ENCODE peak calls at places on chromosomes 4 and X, in nine cellular contexts. Q is activated naive CD8-positive, alpha-beta T cell treated with anti-CD3 and anti-CD28 coated beads, Interleukin-2, amount 50 U/mL, for 24 hours; Z is stimulated activated CD8-positive, alpha-beta memory T cell treated with anti-CD3 and anti-CD28 coated beads, Interleukin-15, amount 100 ng/mL, for 24 hours; I is ecto neural progenitor cell; R is NCI-H774; F is WTC11; A is amygdala; S is HS-27A; U is NCI-H510A treated with DMSO at 0.1 percent for 48 hours. Y is an unnamed sample.

GRCh38 chr4:47705326-47705981 is 132.4 kb downstream of the CORIN start:
- DNase-seq in F (no peak), Z (no peak), A (no peak), Q (no peak), S (no peak), I (no peak), U (peak; percentile 15), R (peak; percentile 34), Y (no peak)

GRCh38 chr4:156295676-156296075 is 342.0 kb upstream of the CTSO start:
- DNase-seq in I (no peak), F (no peak), A (no peak), U (no peak), Q (no peak), Z (no peak), S (no peak), R (no peak), Y (no peak)

GRCh38 chr4:163679189-163679588 is 184.7 kb downstream of the TMA16 start:
- DNase-seq in U (no peak), R (no peak), F (no peak), A (no peak), Q (no peak), S (no peak), Z (no peak), I (no peak), Y (no peak)

GRCh38 chrX:23729214-23729613 is 13.9 kb downstream of the ACOT9 start:
- DNase-seq in I (no peak), F (no peak), A (no peak), U (no peak), Z (no peak), R (no peak), S (no peak), Q (no peak), Y (no peak)

GRCh38 chrX:40169193-40170086 is 71.7 kb upstream of the BCOR start:
- DNase-seq in F (peak; percentile 80), I (peak; percentile 82), A (no peak), S (no peak), Z (no peak), Q (peak; percentile 73), R (peak; percentile 21), U (peak; percentile 73), Y (peak; percentile 76)

GRCh38 chrX:111262086-111262485 is 8.2 kb downstream of the CAPN6 start:
- DNase-seq in F (no peak), Z (no peak), U (no peak), A (no peak), Q (no peak), I (no peak), S (no peak), R (no peak), Y (no peak)

GRCh38 chr4:123417813-123418212 is 21.2 kb downstream of the SPRY1 start:
- DNase-seq in Q (no peak), Z (no peak), S (no peak), U (no peak), A (no peak), R (no peak), F (no peak), I (no peak), Y (no peak)

GRCh38 chr4:14771504-14772175 is 230.6 kb upstream of the CPEB2 start:
- DNase-seq in Z (no peak), A (no peak), I (no peak), S (no peak), U (no peak), R (no peak), Q (no peak), F (no peak), Y (no peak)

GRCh38 chr4:140049924-140050681 is 103.9 kb downstream of the MAML3 start:
- DNase-seq in F (peak; percentile 61), A (no peak), R (peak; percentile 23), S (no peak), Z (no peak), Q (no peak), U (peak; percentile 48), I (peak; percentile 66), Y (no peak)

GRCh38 chrX:114472788-114473187 is 111.1 kb upstream of the HTR2C start:
- DNase-seq in I (no peak), F (no peak), R (no peak), Z (no peak), U (no peak), A (no peak), Q (no peak), S (no peak), Y (no peak)

GRCh38 chrX:19347916-19348315 is 4.2 kb downstream of the PDHA1 start:
- DNase-seq in I (no peak), U (no peak), Q (no peak), F (no peak), R (no peak), A (no peak), Z (no peak), S (no peak), Y (no peak)

GRCh38 chr4:95248713-95249401 is 299.9 kb downstream of the UNC5C start:
- DNase-seq in U (no peak), I (no peak), F (no peak), A (no peak), R (no peak), Q (no peak), Z (no peak), S (no peak), Y (no peak)

GRCh38 chr4:6938758-6939201 is 29.2 kb downstream of the TBC1D14 start:
- DNase-seq in Q (no peak), I (no peak), S (no peak), Z (no peak), U (no peak), A (no peak), F (no peak), R (no peak), Y (no peak)

GRCh38 chrX:2690856-2691542 is at the start of gene CD99:
- DNase-seq in F (peak; percentile 76), U (no peak), I (peak; percentile 89), A (no peak), R (no peak), Q (peak; percentile 86), S (no peak), Z (peak; percentile 58), Y (no peak)

GRCh38 chrX:18885317-18886004 is 98.5 kb downstream of the PHKA2 start:
- DNase-seq in U (no peak), A (no peak), F (no peak), I (no peak), S (no peak), R (no peak), Q (no peak), Z (no peak), Y (no peak)

GRCh38 chr4:177441061-177441802 is 1.0 kb downstream of the AGA start:
- DNase-seq in U (peak; percentile 40), A (no peak), S (no peak), I (no peak), Z (no peak), R (no peak), F (no peak), Q (peak; percentile 15), Y (peak; percentile 10)

GRCh38 chrX:38882894-38883620 is 81.8 kb downstream of the MID1IP1 start:
- DNase-seq in I (no peak), F (no peak), U (no peak), Q (no peak), A (no peak), Z (no peak), S (peak; percentile 62), R (no peak), Y (no peak)

GRCh38 chrX:118418811-118419251 is 72.9 kb downstream of the WDR44 start:
- DNase-seq in A (no peak), S (no peak), I (peak; percentile 46), F (peak; percentile 13), Z (no peak), U (no peak), Q (no peak), R (no peak), Y (no peak)

GRCh38 chr4:14022428-14022827 is 394.9 kb upstream of the BOD1L1 start:
- DNase-seq in R (no peak), Z (no peak), U (no peak), A (no peak), I (no peak), S (no peak), F (no peak), Q (no peak), Y (no peak)

GRCh38 chrX:150984164-150984824 is 1.2 kb downstream of the HMGB3 start:
- DNase-seq in Q (peak; percentile 3), R (no peak), A (no peak), S (no peak), F (no peak), Z (no peak), U (no peak), I (no peak), Y (no peak)

GRCh38 chr4:120770897-120771296 is 151.6 kb downstream of the PRDM5 start:
- DNase-seq in U (no peak), S (no peak), I (no peak), Z (no peak), F (no peak), Q (no peak), R (no peak), A (no peak), Y (no peak)

GRCh38 chrX:130084651-130085237 is 25.6 kb downstream of the ELF4 start:
- DNase-seq in I (no peak), Z (no peak), S (no peak), U (no peak), A (no peak), Q (no peak), F (no peak), R (no peak), Y (no peak)

GRCh38 chrX:117407449-117408170 is 709.0 kb downstream of the KLHL13 start:
- DNase-seq in U (no peak), Q (no peak), A (no peak), R (no peak), Z (no peak), I (no peak), F (no peak), S (no peak), Y (no peak)

GRCh38 chr4:53748328-53748772 is 157.1 kb upstream of the LNX1 start:
- DNase-seq in Q (peak; percentile 4), Z (no peak), I (no peak), S (no peak), R (no peak), U (no peak), F (no peak), A (no peak), Y (no peak)

Y was measured in stimulated activated naive CD4-positive, alpha-beta T cell treated with Interleukin-2 at 50 U/mL for 16 hours.